ENCODE peak calls at places on chromosomes 5 and 9, in seven cellular contexts. One of them, this sample, is unnamed.

GRCh38 chr5:130023604-130024003 is 119.3 kb downstream of the CHSY3 start:
- DNase-seq in GM12892: no peak
- DNase-seq in SK-N-SH: no peak
- DNase-seq in H1: no peak
- DNase-seq in K562: no peak
- DNase-seq in HepG2: no peak
- DNase-seq in GM12878: no peak
- DNase-seq in this sample: no peak

GRCh38 chr9:13358128-13358527 is 78.6 kb upstream of the MPDZ start:
- DNase-seq in GM12892: no peak
- DNase-seq in SK-N-SH: no peak
- DNase-seq in H1: no peak
- DNase-seq in K562: no peak
- DNase-seq in HepG2: no peak
- DNase-seq in GM12878: no peak
- DNase-seq in this sample: no peak

GRCh38 chr5:38367966-38368365 is 109.6 kb downstream of the EGFLAM start:
- DNase-seq in GM12892: no peak
- DNase-seq in SK-N-SH: no peak
- DNase-seq in H1: no peak
- DNase-seq in K562: no peak
- DNase-seq in HepG2: no peak
- DNase-seq in GM12878: no peak
- DNase-seq in this sample: no peak

GRCh38 chr5:149939572-149939971 is 5.0 kb downstream of the PDE6A start:
- DNase-seq in GM12892: no peak
- DNase-seq in SK-N-SH: no peak
- DNase-seq in H1: no peak
- DNase-seq in K562: no peak
- DNase-seq in HepG2: no peak
- DNase-seq in GM12878: no peak
- DNase-seq in this sample: no peak

GRCh38 chr5:95734156-95734555 is 3.0 kb downstream of the RHOBTB3 start:
- DNase-seq in GM12892: no peak
- DNase-seq in SK-N-SH: no peak
- DNase-seq in H1: no peak
- DNase-seq in K562: no peak
- DNase-seq in HepG2: no peak
- DNase-seq in GM12878: no peak
- DNase-seq in this sample: no peak

GRCh38 chr5:59133801-59134261 is 551.0 kb downstream of the RAB3C start:
- DNase-seq in GM12892: no peak
- DNase-seq in SK-N-SH: no peak
- DNase-seq in H1: no peak
- DNase-seq in K562: no peak
- DNase-seq in HepG2: no peak
- DNase-seq in GM12878: no peak
- DNase-seq in this sample: no peak

GRCh38 chr9:75431388-75431787 is 343.1 kb downstream of the OSTF1 start:
- DNase-seq in GM12892: no peak
- DNase-seq in SK-N-SH: no peak
- DNase-seq in H1: no peak
- DNase-seq in K562: no peak
- DNase-seq in HepG2: no peak
- DNase-seq in GM12878: no peak
- DNase-seq in this sample: no peak

GRCh38 chr9:93574900-93575705 is 1.3 kb upstream of the PHF2 start:
- DNase-seq in GM12892: no peak
- DNase-seq in SK-N-SH: peak; percentile 52
- DNase-seq in H1: no peak
- DNase-seq in K562: no peak
- DNase-seq in HepG2: no peak
- DNase-seq in GM12878: no peak
- DNase-seq in this sample: no peak

GRCh38 chr9:16521868-16522381 is 348.5 kb downstream of the BNC2 start:
- DNase-seq in GM12892: no peak
- DNase-seq in SK-N-SH: peak; percentile 19
- DNase-seq in H1: no peak
- DNase-seq in K562: no peak
- DNase-seq in HepG2: no peak
- DNase-seq in GM12878: no peak
- DNase-seq in this sample: no peak

GRCh38 chr5:2860101-2860500 is 108.6 kb upstream of the IRX2 start:
- DNase-seq in GM12892: no peak
- DNase-seq in SK-N-SH: no peak
- DNase-seq in H1: no peak
- DNase-seq in K562: no peak
- DNase-seq in HepG2: no peak
- DNase-seq in GM12878: no peak
- DNase-seq in this sample: no peak

GRCh38 chr5:131613423-131613822 is 21.6 kb downstream of the RAPGEF6 start:
- DNase-seq in GM12892: no peak
- DNase-seq in SK-N-SH: no peak
- DNase-seq in H1: no peak
- DNase-seq in K562: no peak
- DNase-seq in HepG2: no peak
- DNase-seq in GM12878: no peak
- DNase-seq in this sample: no peak

GRCh38 chr9:133509179-133510083 is 15.3 kb downstream of the MYMK start:
- DNase-seq in GM12892: no peak
- DNase-seq in SK-N-SH: peak; percentile 67
- DNase-seq in H1: no peak
- DNase-seq in K562: no peak
- DNase-seq in HepG2: no peak
- DNase-seq in GM12878: no peak
- DNase-seq in this sample: no peak

GRCh38 chr5:78624011-78624541 is 24.5 kb downstream of the LHFPL2 start:
- DNase-seq in GM12892: no peak
- DNase-seq in SK-N-SH: peak; percentile 71
- DNase-seq in H1: no peak
- DNase-seq in K562: no peak
- DNase-seq in HepG2: no peak
- DNase-seq in GM12878: no peak
- DNase-seq in this sample: no peak

GRCh38 chr5:122907238-122907637 is 61.8 kb downstream of the SNX24 start:
- DNase-seq in GM12892: no peak
- DNase-seq in SK-N-SH: no peak
- DNase-seq in H1: no peak
- DNase-seq in K562: no peak
- DNase-seq in HepG2: no peak
- DNase-seq in GM12878: no peak
- DNase-seq in this sample: no peak

GRCh38 chr5:134083517-134083916 is 31.0 kb upstream of the TCF7 start:
- DNase-seq in GM12892: no peak
- DNase-seq in SK-N-SH: no peak
- DNase-seq in H1: no peak
- DNase-seq in K562: no peak
- DNase-seq in HepG2: no peak
- DNase-seq in GM12878: no peak
- DNase-seq in this sample: no peak

GRCh38 chr5:124923131-124923530 is 176.7 kb upstream of the ZNF608 start:
- DNase-seq in GM12892: no peak
- DNase-seq in SK-N-SH: no peak
- DNase-seq in H1: no peak
- DNase-seq in K562: no peak
- DNase-seq in HepG2: no peak
- DNase-seq in GM12878: no peak
- DNase-seq in this sample: no peak

GRCh38 chr5:43036856-43037711 is 3.0 kb downstream of the ANXA2R start:
- DNase-seq in GM12892: no peak
- DNase-seq in SK-N-SH: no peak
- DNase-seq in H1: no peak
- DNase-seq in K562: no peak
- DNase-seq in HepG2: no peak
- DNase-seq in GM12878: no peak
- DNase-seq in this sample: no peak

GRCh38 chr5:138338411-138339085 is 482 bp downstream of the FAM53C start:
- DNase-seq in GM12892: no peak
- DNase-seq in SK-N-SH: peak; percentile 31
- DNase-seq in H1: peak; percentile 52
- DNase-seq in K562: no peak
- DNase-seq in HepG2: no peak
- DNase-seq in GM12878: no peak
- DNase-seq in this sample: no peak

GRCh38 chr5:178371362-178372090 is 138.9 kb upstream of the PHYKPL start:
- DNase-seq in GM12892: no peak
- DNase-seq in SK-N-SH: no peak
- DNase-seq in H1: no peak
- DNase-seq in K562: no peak
- DNase-seq in HepG2: no peak
- DNase-seq in GM12878: no peak
- DNase-seq in this sample: no peak

GRCh38 chr9:18421391-18421790 is 52.6 kb upstream of the ADAMTSL1 start:
- DNase-seq in GM12892: no peak
- DNase-seq in SK-N-SH: no peak
- DNase-seq in H1: no peak
- DNase-seq in K562: no peak
- DNase-seq in HepG2: no peak
- DNase-seq in GM12878: no peak
- DNase-seq in this sample: no peak

GRCh38 chr5:66273131-66273530 is 129.0 kb downstream of the SREK1 start:
- DNase-seq in GM12892: no peak
- DNase-seq in SK-N-SH: no peak
- DNase-seq in H1: no peak
- DNase-seq in K562: no peak
- DNase-seq in HepG2: no peak
- DNase-seq in GM12878: no peak
- DNase-seq in this sample: no peak

GRCh38 chr5:33842456-33842855 is 49.3 kb downstream of the ADAMTS12 start:
- DNase-seq in GM12892: no peak
- DNase-seq in SK-N-SH: no peak
- DNase-seq in H1: no peak
- DNase-seq in K562: no peak
- DNase-seq in HepG2: no peak
- DNase-seq in GM12878: no peak
- DNase-seq in this sample: no peak

GRCh38 chr5:33841829-33842228 is 50.0 kb downstream of the ADAMTS12 start:
- DNase-seq in GM12892: no peak
- DNase-seq in SK-N-SH: no peak
- DNase-seq in H1: no peak
- DNase-seq in K562: no peak
- DNase-seq in HepG2: no peak
- DNase-seq in GM12878: no peak
- DNase-seq in this sample: no peak

GRCh38 chr5:33837301-33837700 is 54.5 kb downstream of the ADAMTS12 start:
- DNase-seq in GM12892: no peak
- DNase-seq in SK-N-SH: no peak
- DNase-seq in H1: no peak
- DNase-seq in K562: no peak
- DNase-seq in HepG2: no peak
- DNase-seq in GM12878: no peak
- DNase-seq in this sample: no peak

GRCh38 chr5:33843579-33843978 is 48.2 kb downstream of the ADAMTS12 start:
- DNase-seq in GM12892: no peak
- DNase-seq in SK-N-SH: no peak
- DNase-seq in H1: no peak
- DNase-seq in K562: no peak
- DNase-seq in HepG2: no peak
- DNase-seq in GM12878: no peak
- DNase-seq in this sample: no peak

GRCh38 chr5:33840927-33841547 is 50.8 kb downstream of the ADAMTS12 start:
- DNase-seq in GM12892: no peak
- DNase-seq in SK-N-SH: no peak
- DNase-seq in H1: no peak
- DNase-seq in K562: no peak
- DNase-seq in HepG2: no peak
- DNase-seq in GM12878: peak; percentile 58
- DNase-seq in this sample: no peak
- TF ChIP-seq TAF1 in GM12892: no peak
- TF ChIP-seq TAF1 in SK-N-SH: no peak
- TF ChIP-seq TAF1 in H1: no peak
- TF ChIP-seq TAF1 in K562: no peak
- TF ChIP-seq TAF1 in HepG2: no peak
- TF ChIP-seq TAF1 in GM12878: no peak
- TF ChIP-seq TAF1 in this sample: no peak

DNA sequence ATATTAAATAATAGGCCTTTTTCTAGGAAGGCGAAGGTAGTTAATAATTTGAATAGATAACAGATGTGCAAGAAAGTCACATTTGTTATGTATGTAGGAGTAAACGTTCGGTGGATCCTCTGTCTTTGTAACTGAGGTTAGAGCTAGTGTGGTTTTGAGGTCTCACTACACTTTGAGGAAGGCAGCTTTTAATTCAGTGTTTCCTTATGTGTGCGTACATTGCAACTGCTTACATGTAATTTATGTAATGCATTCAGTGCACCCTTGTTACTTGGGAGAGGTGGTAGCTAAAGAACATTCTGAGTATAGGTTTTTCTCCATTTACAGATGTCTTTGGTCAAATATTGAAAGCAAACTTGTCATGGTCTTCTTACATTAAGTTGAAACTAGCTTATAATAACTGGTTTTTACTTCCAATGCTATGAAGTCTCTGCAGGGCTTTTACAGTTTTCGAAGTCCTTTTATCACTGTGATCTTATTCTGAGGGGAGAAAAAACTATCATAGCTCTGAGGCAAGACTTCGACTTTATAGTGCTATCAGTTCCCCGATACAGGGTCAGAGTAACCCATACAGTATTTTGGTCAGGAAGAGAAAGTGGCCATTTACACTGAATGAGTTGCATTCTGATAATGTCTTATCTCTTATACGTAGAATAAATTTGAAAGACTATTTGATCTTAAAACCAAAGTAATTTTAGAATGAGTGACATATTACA is 45.7 kb downstream of the TGFBR1 start:
- DNase-seq in GM12892: no peak
- DNase-seq in SK-N-SH: no peak
- DNase-seq in H1: no peak
- DNase-seq in K562: no peak
- DNase-seq in HepG2: no peak
- DNase-seq in GM12878: no peak
- DNase-seq in this sample: no peak
- TF ChIP-seq TAF1 in GM12892: no peak
- TF ChIP-seq TAF1 in SK-N-SH: no peak
- TF ChIP-seq TAF1 in H1: no peak
- TF ChIP-seq TAF1 in K562: no peak
- TF ChIP-seq TAF1 in HepG2: no peak
- TF ChIP-seq TAF1 in GM12878: no peak
- TF ChIP-seq TAF1 in this sample: no peak

GRCh38 chr9:34590376-34591090 is 1.0 kb upstream of the CNTFR start:
- DNase-seq in GM12892: no peak
- DNase-seq in SK-N-SH: no peak
- DNase-seq in H1: peak; percentile 80
- DNase-seq in K562: no peak
- DNase-seq in HepG2: no peak
- DNase-seq in GM12878: no peak
- DNase-seq in this sample: no peak
- TF ChIP-seq TAF1 in GM12892: no peak
- TF ChIP-seq TAF1 in SK-N-SH: no peak
- TF ChIP-seq TAF1 in H1: no peak
- TF ChIP-seq TAF1 in K562: no peak
- TF ChIP-seq TAF1 in HepG2: no peak
- TF ChIP-seq TAF1 in GM12878: no peak
- TF ChIP-seq TAF1 in this sample: no peak

DNA sequence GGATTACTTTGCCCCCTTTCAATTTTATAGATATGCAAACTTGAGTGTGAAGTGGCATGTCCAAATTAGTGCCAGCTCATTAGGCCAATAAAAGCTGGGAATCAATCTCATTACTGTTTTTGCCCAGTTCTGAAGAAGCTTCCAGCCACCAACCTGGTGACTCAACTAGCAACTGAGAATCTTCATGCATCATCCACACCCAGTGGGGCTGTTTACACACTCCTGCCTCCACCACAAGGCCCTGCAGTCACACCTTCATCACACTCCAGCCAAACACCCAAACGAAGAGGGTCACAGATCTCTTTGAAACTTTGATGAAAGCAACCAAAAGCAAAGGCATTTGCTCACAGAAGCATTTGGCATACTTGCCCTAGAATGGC is 41.3 kb upstream of the S1PR3 start:
- DNase-seq in GM12892: no peak
- DNase-seq in SK-N-SH: no peak
- DNase-seq in H1: no peak
- DNase-seq in K562: no peak
- DNase-seq in HepG2: no peak
- DNase-seq in GM12878: no peak
- DNase-seq in this sample: no peak
- TF ChIP-seq TAF1 in GM12892: no peak
- TF ChIP-seq TAF1 in SK-N-SH: no peak
- TF ChIP-seq TAF1 in H1: no peak
- TF ChIP-seq TAF1 in K562: no peak
- TF ChIP-seq TAF1 in HepG2: no peak
- TF ChIP-seq TAF1 in GM12878: no peak
- TF ChIP-seq TAF1 in this sample: no peak